ENCODE peak calls at places on chromosomes 11 and 22, in seven cellular contexts. E is activated T-helper 1 cell treated with anti-CD3 and anti-CD28 coated beads, Interleukin-12 subunit alpha, Interleukin-12 subunit beta, Interleukin-2, Interleukin-4 antibody, amounts not matched to agents 30 ng/mL and 10 ng/mL and 1 ng/mL, durations not matched to agents 14 hours and 24 hours and 36 hours; C is fibroblast of mammary gland; Y is stimulated activated CD4-positive, alpha-beta T cell treated with anti-CD3 and anti-CD28 coated beads, Interleukin-4, amount 100 ng/mL, for 1 hour; P is HuH-7.5; F is aorta; T is endodermal cell. I is an unnamed sample.

GRCh38 chr11:75100314-75100713 is 3.6 kb upstream of the OR2AT4 start:
- DNase-seq in P (no peak), F (no peak), E (peak; percentile 24), T (no peak), Y (peak; percentile 12), C (peak; percentile 77), I (no peak)

GRCh38 chr22:17811119-17811518 is 36.9 kb upstream of the BID start:
- DNase-seq in C (no peak), E (no peak), T (no peak), Y (no peak), P (no peak), F (no peak), I (no peak)

GRCh38 chr22:17097062-17097461 is 12.3 kb downstream of the IL17RA start:
- DNase-seq in P (no peak), C (no peak), T (no peak), Y (no peak), E (no peak), F (no peak), I (no peak)

GRCh38 chr22:44449061-44449682 is 48.9 kb downstream of the RTL6 start:
- DNase-seq in F (peak; percentile 66), E (no peak), P (no peak), Y (no peak), T (peak; percentile 48), C (peak; percentile 94), I (no peak)

GRCh38 chr11:68115285-68115684 is 5.9 kb downstream of the CHKA start:
- DNase-seq in E (no peak), P (no peak), C (no peak), Y (no peak), T (no peak), F (no peak), I (no peak)

GRCh38 chr11:65419773-65420481 is 2.7 kb upstream of the NEAT1 start:
- DNase-seq in P (peak; percentile 41), C (peak; percentile 96), Y (peak; percentile 51), T (peak; percentile 87), E (peak; percentile 70), F (peak; percentile 96), I (peak; percentile 37)

GRCh38 chr11:78961186-78961782 is 386.6 kb upstream of the NARS2 start:
- DNase-seq in T (peak; percentile 82), E (no peak), F (no peak), P (peak; percentile 23), C (peak; percentile 31), Y (no peak), I (peak; percentile 50)

GRCh38 chr11:69393865-69394233 is 87.6 kb upstream of the LINC01488 start:
- DNase-seq in Y (no peak), P (no peak), C (no peak), T (no peak), E (no peak), F (no peak), I (no peak)

GRCh38 chr11:82791779-82792178 is 58.1 kb upstream of the FAM181B start:
- DNase-seq in P (no peak), F (no peak), T (no peak), Y (no peak), E (no peak), C (no peak), I (no peak)

GRCh38 chr11:130089669-130090063 is 20.0 kb downstream of the APLP2 start:
- DNase-seq in T (no peak), P (no peak), Y (no peak), F (no peak), C (no peak), E (no peak), I (no peak)

I was measured in endothelial cell.